ENCODE peak calls at places on chromosomes 7 and 10, in five cellular contexts. A is ovary, Z is NCI-H2171, C is lower leg skin, X is A549. H is an unnamed sample.

GRCh38 chr7:50869108-50869716 is 86.5 kb upstream of the GRB10 start:
- DNase-seq in C (no peak), Z (no peak), A (no peak), X (peak; percentile 68), H (peak; percentile 39)

GRCh38 chr7:102447311-102447710 is 13.9 kb downstream of the ORAI2 start:
- DNase-seq in X (no peak), C (no peak), Z (no peak), A (no peak), H (no peak)

GRCh38 chr7:121303422-121304171 is 25.2 kb upstream of the WNT16 start:
- DNase-seq in X (no peak), A (no peak), C (no peak), Z (no peak), H (no peak)

GRCh38 chr7:41404375-41405074 is 298.4 kb downstream of the INHBA start:
- DNase-seq in X (no peak), C (no peak), Z (no peak), A (no peak), H (no peak)

GRCh38 chr10:84095821-84096497 is 43.4 kb upstream of the GHITM start:
- DNase-seq in Z (no peak), A (no peak), C (no peak), X (no peak), H (peak; percentile 45)

GRCh38 chr7:21261627-21262564 is 166.0 kb upstream of the SP4 start:
- DNase-seq in X (peak; percentile 48), Z (no peak), A (no peak), C (no peak), H (no peak)

GRCh38 chr7:141133646-141134045 is 59.8 kb downstream of the TMEM178B start:
- DNase-seq in A (no peak), X (no peak), C (no peak), Z (no peak), H (no peak)

GRCh38 chr10:43361532-43362190 is 9.8 kb upstream of the FXYD4 start:
- DNase-seq in X (no peak), A (no peak), Z (no peak), C (no peak), H (no peak)

GRCh38 chr10:126090911-126091728 is 194.8 kb downstream of the FANK1 start:
- DNase-seq in X (peak; percentile 72), A (no peak), Z (no peak), C (no peak), H (no peak)

GRCh38 chr10:21002097-21002878 is 105.2 kb upstream of the NEBL start:
- DNase-seq in C (no peak), Z (no peak), A (no peak), X (peak; percentile 39), H (no peak)

H was measured in left cardiac atrium.